ENCODE peak calls at places on chromosomes 16 and 17, in ten cellular contexts. K is brain microvascular endothelial cell; N is pancreas; X is adipocyte; L is H7; F is CD8-positive, alpha-beta T cell; V is esophagus squamous epithelium; O is DND-41; B is testis; Q is cardiac muscle cell. W is an unnamed sample. For H3K36me3, the result is how much of the 10 kb centered on the place peaks cover.

GRCh38 chr17:80219777-80220708 is at the start of the genes SGSH and SLC26A11:
- DNase-seq in Q (peak), K (peak), L (peak), B (peak), F (peak), V (no peak), X (peak), O (no peak), N (peak), W (peak)

GRCh38 chr16:4682616-4683254 is 10.6 kb upstream of the NUDT16L1 start:
- DNase-seq in L (peak), N (no peak), O (peak), X (peak), Q (peak), K (peak), B (no peak), V (no peak), F (no peak), W (peak)

GRCh38 chr16:8924214-8924613 is 39.5 kb downstream of the USP7 start:
- DNase-seq in K (no peak), Q (no peak), L (no peak), X (no peak), N (peak), B (no peak), V (no peak), F (no peak), O (no peak), W (no peak)

GRCh38 chr16:8096211-8096610 is 494.1 kb downstream of the TMEM114 start:
- DNase-seq in X (no peak), F (no peak), O (no peak), N (no peak), V (no peak), K (no peak), L (no peak), B (no peak), Q (no peak), W (no peak)

GRCh38 chr16:4690946-4691665 is 2.3 kb upstream of the NUDT16L1 start:
- DNase-seq in N (no peak), L (no peak), V (no peak), O (no peak), Q (no peak), X (no peak), B (no peak), F (no peak), K (no peak), W (no peak)

GRCh38 chr16:24855678-24856077 is 9.9 kb downstream of the SLC5A11 start:
- DNase-seq in F (no peak), O (no peak), V (no peak), Q (no peak), N (no peak), L (no peak), K (no peak), B (no peak), X (no peak), W (no peak)

GRCh38 chr17:64115043-64115698 is 14.8 kb downstream of the ERN1 start:
- DNase-seq in L (no peak), B (no peak), V (no peak), F (no peak), O (no peak), N (peak), Q (no peak), X (peak), K (no peak), W (peak)

GRCh38 chr16:74438492-74438979 is 17.3 kb upstream of the CLEC18B start:
- DNase-seq in L (no peak), Q (no peak), K (no peak), O (peak), X (no peak), B (no peak), V (no peak), N (no peak), F (no peak), W (no peak)

GRCh38 chr16:64440421-64440831 is 681.4 kb downstream of the CDH11 start:
- DNase-seq in V (no peak), K (peak), Q (no peak), N (no peak), F (no peak), X (peak), L (no peak), O (no peak), B (no peak), W (no peak)

GRCh38 chr16:87965973-87966667 is 14.9 kb downstream of the BANP start:
- DNase-seq in X (peak), V (no peak), F (no peak), N (no peak), B (no peak), L (no peak), Q (no peak), O (no peak), K (no peak), W (no peak)

GRCh38 chr17:73184133-73184993 is 8.5 kb upstream of the COG1 start:
- DNase-seq in X (no peak), F (no peak), K (no peak), L (no peak), O (no peak), B (no peak), Q (no peak), V (no peak), N (no peak), W (no peak)

GRCh38 chr17:55263565-55264272 is 1.0 kb upstream of the HLF start:
- DNase-seq in K (no peak), B (no peak), Q (no peak), N (no peak), L (peak), F (no peak), X (no peak), O (no peak), V (no peak), W (no peak)

GRCh38 chr16:86593913-86594312 is 15.6 kb downstream of the FOXL1 start:
- DNase-seq in L (no peak), O (no peak), N (no peak), B (no peak), V (no peak), Q (no peak), K (no peak), F (no peak), X (no peak), W (no peak)

GRCh38 chr17:8225813-8226535 is 15.6 kb upstream of the AURKB start:
- DNase-seq in Q (peak), B (peak), K (peak), F (peak), N (peak), V (no peak), L (no peak), O (no peak), X (peak), W (peak)

GRCh38 chr17:8226536-8227237 is 16.3 kb upstream of the AURKB start:
- DNase-seq in N (peak), Q (peak), L (peak), F (no peak), K (peak), X (peak), B (peak), V (no peak), O (no peak), W (peak)

GRCh38 chr17:8223356-8224063 is 13.1 kb upstream of the AURKB start:
- DNase-seq in X (peak), L (peak), F (peak), O (peak), Q (peak), V (no peak), N (peak), B (peak), K (peak), W (peak)

GRCh38 chr17:8224891-8225812 is 14.8 kb upstream of the AURKB start:
- DNase-seq in N (no peak), X (no peak), O (no peak), B (no peak), L (no peak), F (no peak), K (no peak), V (no peak), Q (no peak), W (no peak)

GRCh38 chr17:8227238-8227581 is 16.8 kb upstream of the AURKB start:
- DNase-seq in L (no peak), X (no peak), V (no peak), B (no peak), Q (no peak), O (no peak), N (no peak), K (no peak), F (no peak), W (no peak)
- H3K36me3 ChIP-seq in L (under half), X (under half), V (under half), B (under half), Q (under half), O (half or more), N (under half), K (under half), F (half or more), W (under half)

GRCh38 chr17:21304091-21304490 is 19.6 kb downstream of the MAP2K3 start:
- DNase-seq in V (no peak), L (peak), K (no peak), O (no peak), F (no peak), X (no peak), B (no peak), N (no peak), Q (no peak), W (no peak)
- H3K36me3 ChIP-seq in V (under half), L (under half), K (half or more), O (under half), F (under half), X (half or more), B (under half), N (under half), Q (under half), W (under half)

DNA sequence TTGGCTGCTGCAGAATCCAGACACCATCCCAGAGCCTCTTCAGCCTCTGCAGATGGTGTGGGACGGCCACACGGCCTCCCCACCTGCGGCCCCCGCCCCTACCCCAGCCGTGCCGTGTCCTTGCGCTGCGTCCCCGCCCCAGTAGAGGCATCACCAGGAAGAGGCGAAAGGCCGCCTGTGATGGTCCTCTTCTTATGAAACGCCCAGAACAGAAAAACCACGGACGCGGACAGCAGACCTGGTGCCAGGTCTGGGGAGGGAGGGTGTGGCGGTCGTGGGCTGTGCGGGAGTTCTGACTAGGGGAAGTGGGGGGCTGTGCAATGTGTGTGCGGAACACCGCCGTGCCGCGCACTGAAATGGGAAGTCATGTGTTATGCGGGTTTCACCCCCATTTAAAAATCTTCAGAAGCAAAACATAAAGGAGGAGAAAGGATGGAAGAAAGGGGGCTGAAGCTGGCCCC is 25.5 kb downstream of the ACSF3 start:
- DNase-seq in V (no peak), F (no peak), B (no peak), K (no peak), N (no peak), O (peak), L (no peak), X (no peak), Q (no peak), W (no peak)
- H3K36me3 ChIP-seq in V (under half), F (under half), B (under half), K (under half), N (under half), O (half or more), L (under half), X (half or more), Q (under half), W (under half)

GRCh38 chr17:47164263-47164662 is 24.8 kb downstream of the CDC27 start:
- DNase-seq in V (no peak), B (no peak), F (no peak), X (no peak), L (no peak), N (no peak), Q (no peak), K (no peak), O (no peak), W (no peak)
- H3K36me3 ChIP-seq in V (under half), B (under half), F (under half), X (half or more), L (under half), N (under half), Q (under half), K (under half), O (half or more), W (under half)

GRCh38 chr16:81696959-81697293 is 82.2 kb upstream of the PLCG2 start:
- DNase-seq in V (no peak), K (no peak), Q (no peak), N (no peak), B (no peak), L (no peak), O (no peak), F (no peak), X (no peak), W (no peak)

GRCh38 chr16:81697321-81697885 is 81.7 kb upstream of the PLCG2 start:
- DNase-seq in X (peak), F (peak), O (peak), Q (peak), V (no peak), L (peak), N (peak), K (peak), B (no peak), W (no peak)

GRCh38 chr16:81699596-81699995 is 79.5 kb upstream of the PLCG2 start:
- DNase-seq in B (no peak), L (no peak), X (no peak), N (no peak), V (no peak), F (no peak), Q (no peak), K (no peak), O (no peak), W (no peak)

GRCh38 chr16:81696136-81696958 is 82.7 kb upstream of the PLCG2 start:
- DNase-seq in B (no peak), V (no peak), F (no peak), N (no peak), K (no peak), Q (peak), X (no peak), L (no peak), O (no peak), W (no peak)

DNA sequence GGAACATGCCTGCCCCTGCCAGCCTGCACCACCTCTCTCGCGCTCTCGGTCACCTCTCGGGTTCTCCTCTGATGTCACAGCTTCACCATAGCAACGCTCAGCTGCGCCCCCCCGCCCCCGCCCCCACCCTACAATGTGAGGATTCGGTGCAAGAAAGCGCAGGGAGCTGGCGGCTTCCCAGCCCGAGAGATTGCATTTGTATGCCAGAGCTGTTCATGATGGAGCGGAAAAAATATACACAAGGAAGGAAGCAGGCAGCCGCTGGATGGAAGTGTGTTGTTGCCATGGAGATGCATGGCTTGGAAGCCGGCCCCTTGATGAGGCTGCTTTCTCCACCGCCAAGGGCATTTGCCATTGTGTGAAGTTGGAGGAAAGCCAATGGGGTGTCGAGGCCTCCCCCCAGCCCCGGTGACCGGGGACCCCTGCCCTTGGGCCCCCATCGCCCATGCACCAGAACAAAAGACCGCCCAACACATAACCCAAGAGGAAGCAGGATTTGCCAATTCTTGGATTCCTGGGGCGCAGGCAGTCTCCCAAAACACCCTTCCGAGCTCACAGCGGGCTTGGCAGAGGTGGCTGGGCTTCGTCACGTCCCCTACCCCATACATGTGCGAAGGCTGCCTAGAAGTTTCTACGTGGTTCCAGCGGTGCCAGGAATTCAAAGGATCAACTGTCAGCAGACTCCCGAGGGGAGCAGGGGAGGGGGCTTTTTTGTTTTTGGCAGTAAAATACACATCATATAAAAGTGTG is 81.0 kb upstream of the PLCG2 start:
- DNase-seq in X (no peak), O (no peak), F (no peak), Q (no peak), N (no peak), K (no peak), B (no peak), V (no peak), L (no peak), W (no peak)
- H3K36me3 ChIP-seq in X (half or more), O (half or more), F (under half), Q (under half), N (under half), K (under half), B (under half), V (under half), L (under half), W (half or more)

GRCh38 chr16:31191697-31192428 is 10.7 kb downstream of the PYCARD start:
- DNase-seq in F (no peak), L (no peak), V (no peak), X (no peak), Q (no peak), N (no peak), K (no peak), O (no peak), B (no peak), W (no peak)
- H3K36me3 ChIP-seq in F (half or more), L (half or more), V (half or more), X (half or more), Q (half or more), N (under half), K (half or more), O (half or more), B (under half), W (half or more)